ENCODE peak calls at places on chromosome 3, in nine cellular contexts. F is AG09309, S is IMR-90, K is esophagus squamous epithelium, Y is AG10803, C is suprapubic skin, G is cardiac muscle cell, W is body of pancreas, U is uterus. R is an unnamed sample.

GRCh38 chr3:191963182-191963581 is 502.2 kb downstream of the PYDC2 start:
- DNase-seq in W (no peak), Y (no peak), U (no peak), S (no peak), C (no peak), F (no peak), K (no peak), G (no peak), R (no peak)

GRCh38 chr3:100173931-100174330 is 59.6 kb upstream of the FILIP1L start:
- DNase-seq in U (no peak), S (no peak), F (no peak), G (no peak), Y (peak), W (no peak), C (no peak), K (no peak), R (no peak)

GRCh38 chr3:187044206-187044605 is 95.1 kb downstream of the RPL39L start:
- DNase-seq in K (no peak), S (no peak), F (no peak), C (no peak), W (no peak), G (no peak), Y (no peak), U (no peak), R (no peak)

GRCh38 chr3:114320251-114320650 is 26.4 kb downstream of the TIGIT start:
- DNase-seq in U (no peak), K (no peak), S (no peak), W (no peak), Y (no peak), G (peak), C (no peak), F (no peak), R (no peak)

GRCh38 chr3:60000311-60001105 is 950.7 kb upstream of the CFAP20DC start:
- DNase-seq in K (no peak), W (no peak), Y (no peak), S (no peak), C (no peak), G (no peak), U (no peak), F (no peak), R (no peak)

GRCh38 chr3:79983063-79983561 is 215.3 kb upstream of the ROBO1 start:
- DNase-seq in U (no peak), Y (no peak), F (no peak), W (no peak), K (no peak), C (no peak), S (no peak), G (peak), R (no peak)

GRCh38 chr3:13851997-13852637 is 27.8 kb downstream of the WNT7A start:
- DNase-seq in W (no peak), K (no peak), F (no peak), S (no peak), Y (no peak), G (no peak), C (no peak), U (no peak), R (no peak)

GRCh38 chr3:179961081-179962078 is 75.4 kb downstream of the PEX5L start:
- DNase-seq in G (no peak), W (no peak), U (no peak), C (no peak), Y (no peak), S (no peak), F (no peak), K (no peak), R (no peak)

GRCh38 chr3:16511561-16512434 is 1.7 kb downstream of the RFTN1 start:
- DNase-seq in G (peak), F (peak), S (peak), U (peak), C (peak), Y (peak), W (peak), K (peak), R (peak)

GRCh38 chr3:148746053-148746452 is 48.4 kb downstream of the AGTR1 start:
- DNase-seq in K (no peak), Y (no peak), C (no peak), G (no peak), F (no peak), S (no peak), W (no peak), U (no peak), R (no peak)

GRCh38 chr3:101886626-101887025 is 37.3 kb downstream of the NFKBIZ start:
- DNase-seq in K (no peak), F (no peak), S (no peak), C (no peak), G (no peak), Y (no peak), U (no peak), W (no peak), R (no peak)

GRCh38 chr3:143972155-143972494 is 502 bp downstream of the DIPK2A start:
- DNase-seq in C (no peak), G (no peak), K (no peak), W (no peak), Y (no peak), U (no peak), S (no peak), F (no peak), R (no peak)

GRCh38 chr3:12447075-12447474 is 37.2 kb upstream of the TSEN2 start:
- DNase-seq in U (no peak), Y (no peak), S (no peak), K (no peak), F (no peak), W (no peak), C (no peak), G (no peak), R (no peak)

GRCh38 chr3:155070932-155071387 is 9.2 kb upstream of the MME start:
- DNase-seq in G (peak), K (no peak), S (peak), Y (peak), C (no peak), W (no peak), F (peak), U (no peak), R (peak)

GRCh38 chr3:49671291-49672288 is 2.6 kb upstream of the APEH start:
- DNase-seq in Y (peak), C (no peak), S (peak), W (peak), F (no peak), U (peak), K (no peak), G (peak), R (no peak)

GRCh38 chr3:151903501-151903991 is 30.1 kb downstream of the SUCNR1 start:
- DNase-seq in C (no peak), G (peak), W (no peak), S (peak), K (no peak), F (no peak), U (no peak), Y (peak), R (peak)

GRCh38 chr3:86180696-86181095 is 810.3 kb downstream of the VGLL3 start:
- DNase-seq in K (no peak), G (no peak), Y (no peak), U (no peak), W (no peak), F (no peak), C (no peak), S (no peak), R (no peak)

GRCh38 chr3:44885618-44886017 is 11.2 kb downstream of the TGM4 start:
- DNase-seq in W (no peak), G (peak), K (no peak), Y (peak), S (peak), F (peak), C (no peak), U (no peak), R (peak)

GRCh38 chr3:117019082-117019713 is 309.6 kb downstream of the TUSC7 start:
- DNase-seq in W (peak), C (no peak), F (peak), K (no peak), S (peak), G (peak), U (peak), Y (peak), R (peak)

GRCh38 chr3:110928016-110928662 is 143.5 kb upstream of the NECTIN3 start:
- DNase-seq in G (no peak), C (no peak), F (no peak), W (no peak), U (no peak), K (no peak), Y (no peak), S (no peak), R (no peak)

GRCh38 chr3:179811321-179812095 is 158.7 kb downstream of the USP13 start:
- DNase-seq in S (peak), F (peak), G (peak), K (no peak), W (peak), U (no peak), Y (peak), C (no peak), R (peak)

GRCh38 chr3:128294999-128295468 is 141.8 kb downstream of the EEFSEC start:
- DNase-seq in F (no peak), W (no peak), C (peak), K (no peak), U (no peak), Y (no peak), S (no peak), G (no peak), R (no peak)

GRCh38 chr3:101362408-101362807 is 42.0 kb upstream of the IMPG2 start:
- DNase-seq in Y (no peak), W (no peak), C (no peak), U (no peak), K (no peak), G (no peak), S (no peak), F (no peak), R (no peak)

GRCh38 chr3:143600762-143601161 is 247.5 kb downstream of the SLC9A9 start:
- DNase-seq in U (no peak), F (no peak), W (no peak), G (peak), C (no peak), S (no peak), Y (peak), K (no peak), R (peak)

GRCh38 chr3:60743631-60744164 is 507.6 kb downstream of the FHIT start:
- DNase-seq in G (no peak), K (no peak), S (no peak), C (no peak), Y (no peak), F (no peak), W (no peak), U (no peak), R (peak)

GRCh38 chr3:50303038-50303815 is at the start of gene HYAL1:
- DNase-seq in U (peak), S (no peak), W (peak), Y (no peak), G (peak), C (no peak), K (no peak), F (no peak), R (no peak)

GRCh38 chr3:24259901-24260512 is 234.6 kb downstream of the THRB start:
- DNase-seq in K (no peak), Y (no peak), F (no peak), S (peak), G (peak), C (no peak), W (peak), U (peak), R (no peak)

GRCh38 chr3:169772530-169772950 is 656 bp upstream of the MYNN start:
- DNase-seq in G (peak), Y (peak), S (peak), W (peak), F (peak), K (no peak), C (no peak), U (peak), R (no peak)

GRCh38 chr3:65006300-65006739 is 318.5 kb upstream of the ADAMTS9 start:
- DNase-seq in Y (peak), U (no peak), C (no peak), F (no peak), G (peak), K (no peak), W (no peak), S (peak), R (no peak)

GRCh38 chr3:172203522-172204258 is 164.3 kb downstream of the FNDC3B start:
- DNase-seq in U (no peak), C (no peak), G (peak), F (no peak), K (no peak), Y (peak), W (peak), S (no peak), R (no peak)

GRCh38 chr3:123423026-123423425 is 25.9 kb downstream of the ADCY5 start:
- DNase-seq in K (no peak), S (no peak), C (no peak), Y (no peak), W (peak), U (no peak), F (no peak), G (no peak), R (no peak)

GRCh38 chr3:17894434-17895060 is 152.1 kb upstream of the TBC1D5 start:
- DNase-seq in W (peak), C (no peak), Y (peak), G (peak), K (no peak), S (peak), U (no peak), F (no peak), R (peak)

GRCh38 chr3:165753560-165753959 is 83.7 kb downstream of the BCHE start:
- DNase-seq in F (no peak), C (no peak), Y (no peak), U (no peak), S (no peak), G (peak), K (no peak), W (no peak), R (peak)

GRCh38 chr3:82044918-82045715 is 283.7 kb upstream of the GBE1 start:
- DNase-seq in U (no peak), K (no peak), S (no peak), W (no peak), F (no peak), G (no peak), C (no peak), Y (no peak), R (no peak)

GRCh38 chr3:197394464-197395321 is 96.3 kb upstream of the DLG1 start:
- DNase-seq in Y (peak), U (peak), G (peak), W (no peak), F (peak), C (no peak), S (peak), K (no peak), R (peak)

DNA sequence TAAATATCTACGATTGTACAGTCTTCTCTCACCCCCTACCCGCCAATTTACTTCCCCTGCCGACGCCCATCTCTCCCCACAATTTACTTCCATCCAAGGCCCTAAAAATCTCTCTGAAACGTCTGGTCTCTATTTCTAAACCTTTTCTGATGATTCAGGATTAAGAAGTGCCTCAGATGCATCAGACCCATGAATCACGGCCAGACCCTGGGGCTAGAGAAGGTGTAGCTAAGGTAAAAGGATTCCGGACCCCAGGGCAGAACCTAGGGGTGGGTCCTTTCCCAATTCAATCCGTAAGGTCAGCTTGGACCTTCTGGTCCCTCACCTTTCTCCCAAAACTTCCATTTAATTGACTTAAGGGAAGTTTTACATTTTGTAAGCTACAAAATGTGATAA is 46.4 kb downstream of the LRIG1 start:
- DNase-seq in K (no peak), S (no peak), W (no peak), Y (no peak), U (no peak), F (no peak), G (no peak), C (no peak), R (no peak)
- H3K4me3 ChIP-seq in K (no peak), S (no peak), W (no peak), Y (no peak), U (no peak), F (no peak), G (no peak), C (no peak), R (no peak)

GRCh38 chr3:42079701-42080323 is 11.3 kb upstream of the TRAK1 start:
- DNase-seq in Y (no peak), G (no peak), C (no peak), F (no peak), K (no peak), U (no peak), S (no peak), W (no peak), R (no peak)
- H3K4me3 ChIP-seq in Y (no peak), G (no peak), C (no peak), F (no peak), K (no peak), U (no peak), S (no peak), W (no peak), R (no peak)

GRCh38 chr3:56966104-56966503 is 94.4 kb upstream of the SPATA12 start:
- DNase-seq in K (no peak), Y (no peak), F (no peak), U (no peak), W (no peak), C (no peak), G (no peak), S (no peak), R (no peak)

GRCh38 chr3:56962200-56962599 is 98.3 kb upstream of the SPATA12 start:
- DNase-seq in Y (no peak), F (no peak), G (no peak), U (no peak), C (no peak), S (no peak), W (no peak), K (no peak), R (no peak)

GRCh38 chr3:56966509-56966908 is 94.0 kb upstream of the SPATA12 start:
- DNase-seq in K (no peak), S (no peak), F (no peak), U (no peak), C (no peak), G (no peak), W (no peak), Y (no peak), R (no peak)

GRCh38 chr3:56960234-56960917 is 100.1 kb upstream of the SPATA12 start:
- DNase-seq in G (no peak), K (no peak), Y (no peak), C (no peak), W (no peak), U (no peak), F (no peak), S (no peak), R (no peak)

DNA sequence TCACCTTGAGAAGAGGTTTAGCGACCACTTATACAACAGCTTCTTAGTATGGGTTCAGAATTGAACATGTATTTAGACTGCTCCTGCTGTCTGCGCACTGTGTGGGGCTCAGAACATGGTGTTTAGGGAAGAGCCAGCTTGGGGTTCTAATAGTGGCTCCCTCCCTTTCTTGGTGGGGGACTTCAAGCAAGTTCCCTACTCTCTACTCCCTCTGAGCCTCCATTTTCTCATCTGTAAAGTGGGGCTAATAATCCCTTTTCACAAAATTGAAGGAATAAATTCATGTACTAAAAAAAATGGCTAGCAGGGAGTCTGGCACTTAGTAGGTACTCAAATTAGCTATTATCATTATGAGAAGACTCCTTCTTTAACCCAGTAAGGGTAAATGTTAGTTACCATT is 97.5 kb upstream of the SPATA12 start:
- DNase-seq in W (no peak), U (no peak), S (no peak), C (no peak), K (no peak), Y (no peak), G (no peak), F (no peak), R (no peak)
- H3K4me3 ChIP-seq in W (no peak), U (no peak), S (no peak), C (no peak), K (no peak), Y (no peak), G (no peak), F (no peak), R (no peak)

GRCh38 chr3:40237159-40237558 is 72.3 kb upstream of the EIF1B start:
- DNase-seq in G (no peak), W (no peak), S (no peak), U (no peak), F (no peak), C (no peak), K (no peak), Y (no peak), R (no peak)

GRCh38 chr3:40242638-40243037 is 66.9 kb upstream of the EIF1B start:
- DNase-seq in C (no peak), G (no peak), K (no peak), F (no peak), Y (no peak), U (no peak), W (no peak), S (no peak), R (no peak)

GRCh38 chr3:40240921-40241320 is 68.6 kb upstream of the EIF1B start:
- DNase-seq in S (no peak), Y (no peak), F (no peak), K (no peak), U (no peak), G (no peak), C (no peak), W (no peak), R (no peak)

GRCh38 chr3:40243056-40243455 is 66.5 kb upstream of the EIF1B start:
- DNase-seq in C (no peak), Y (no peak), K (no peak), F (no peak), W (no peak), G (no peak), S (no peak), U (no peak), R (no peak)

DNA sequence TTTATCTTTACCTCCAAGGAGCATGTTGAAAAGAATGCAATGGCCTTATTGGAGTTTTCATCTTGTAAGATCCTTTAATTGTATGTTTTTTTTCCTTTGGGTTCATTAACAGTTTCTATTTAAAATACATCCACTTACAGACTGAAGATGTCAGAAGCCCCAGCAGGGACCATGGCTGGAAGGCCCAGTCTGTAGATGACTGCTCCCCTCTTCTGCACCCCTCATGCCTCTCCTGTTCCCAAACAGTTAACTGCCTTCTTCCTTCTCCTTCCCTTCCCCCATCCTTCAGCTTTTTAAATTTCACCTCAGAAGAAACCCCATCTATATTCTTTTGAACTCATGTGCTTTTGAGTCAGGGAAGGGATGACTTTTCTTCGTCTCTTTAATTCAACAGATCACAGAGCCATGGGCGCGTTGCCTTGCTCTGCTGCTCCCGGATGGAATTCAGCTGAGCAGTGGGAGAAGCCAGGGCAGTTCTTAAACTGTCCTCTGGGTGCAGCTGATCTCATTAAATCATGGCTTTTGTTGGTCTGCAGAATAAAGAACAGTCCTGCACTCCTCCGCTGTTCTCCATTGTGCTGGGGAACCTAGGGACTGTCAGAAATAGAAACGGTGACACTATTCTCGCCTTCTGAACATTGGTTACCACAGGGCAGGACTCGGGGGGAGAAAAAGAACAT is 71.5 kb upstream of the EIF1B start:
- DNase-seq in U (no peak), W (no peak), G (peak), S (peak), K (no peak), C (no peak), F (no peak), Y (peak), R (no peak)
- H3K4me3 ChIP-seq in U (no peak), W (no peak), G (no peak), S (no peak), K (no peak), C (no peak), F (no peak), Y (no peak), R (no peak)

DNA sequence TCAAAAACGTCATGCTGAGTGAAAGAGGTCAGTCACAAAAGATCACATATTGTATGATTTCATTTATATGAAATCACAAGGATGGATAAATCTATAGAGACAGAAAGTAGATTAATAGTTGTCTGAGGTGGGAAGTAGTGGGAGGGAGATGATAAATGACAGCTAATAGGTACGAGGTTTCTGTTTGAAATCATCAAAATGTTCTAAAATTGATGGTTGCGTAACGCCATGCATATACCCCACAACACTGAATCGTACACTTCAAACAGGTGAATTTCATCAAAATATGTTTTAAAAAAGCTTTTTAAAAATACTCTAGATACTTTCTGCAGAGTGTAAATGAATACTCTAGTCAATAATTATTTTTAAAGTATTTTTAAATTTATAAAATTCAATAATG is 303.0 kb upstream of the STAC start:
- DNase-seq in Y (no peak), W (no peak), C (no peak), U (no peak), K (no peak), S (no peak), G (no peak), F (no peak), R (no peak)
- H3K4me3 ChIP-seq in Y (no peak), W (no peak), C (no peak), U (no peak), K (no peak), S (no peak), G (no peak), F (no peak), R (no peak)

R was measured in skeletal muscle cell.